ENCODE peak calls at places on chromosome 16, in five cellular contexts. One of them, this sample, is unnamed.

GRCh38 chr16:52603015-52603414 is 56.1 kb upstream of the TOX3 start:
- DNase-seq in NCI-H1930: no peak
- DNase-seq in CD8-positive, alpha-beta T cell: no peak
- DNase-seq in GM18507: no peak
- DNase-seq in fibroblast of mammary gland: no peak
- DNase-seq in this sample: no peak

GRCh38 chr16:86018487-86018886 is 119.5 kb downstream of the IRF8 start:
- DNase-seq in CD8-positive, alpha-beta T cell: no peak
- DNase-seq in GM18507: no peak
- DNase-seq in fibroblast of mammary gland: peak
- DNase-seq in NCI-H1930: no peak
- DNase-seq in this sample: no peak

GRCh38 chr16:59698341-59698979 is 964.3 kb upstream of the GOT2 start:
- DNase-seq in CD8-positive, alpha-beta T cell: no peak
- DNase-seq in fibroblast of mammary gland: peak
- DNase-seq in GM18507: no peak
- DNase-seq in NCI-H1930: no peak
- DNase-seq in this sample: no peak

GRCh38 chr16:69217433-69217832 is 30.5 kb downstream of the SNTB2 start:
- DNase-seq in NCI-H1930: no peak
- DNase-seq in fibroblast of mammary gland: peak
- DNase-seq in GM18507: no peak
- DNase-seq in CD8-positive, alpha-beta T cell: no peak
- DNase-seq in this sample: no peak

GRCh38 chr16:69166221-69166833 is 20.6 kb upstream of the SNTB2 start:
- DNase-seq in NCI-H1930: no peak
- DNase-seq in CD8-positive, alpha-beta T cell: no peak
- DNase-seq in GM18507: no peak
- DNase-seq in fibroblast of mammary gland: peak
- DNase-seq in this sample: no peak

GRCh38 chr16:17301593-17302135 is 169.1 kb downstream of the XYLT1 start:
- DNase-seq in CD8-positive, alpha-beta T cell: no peak
- DNase-seq in GM18507: peak
- DNase-seq in fibroblast of mammary gland: no peak
- DNase-seq in NCI-H1930: no peak
- DNase-seq in this sample: peak

GRCh38 chr16:79509221-79509631 is 91.3 kb downstream of the MAF start:
- DNase-seq in CD8-positive, alpha-beta T cell: no peak
- DNase-seq in NCI-H1930: no peak
- DNase-seq in GM18507: no peak
- DNase-seq in fibroblast of mammary gland: no peak
- DNase-seq in this sample: no peak

GRCh38 chr16:51035110-51035498 is 116.0 kb downstream of the SALL1 start:
- DNase-seq in fibroblast of mammary gland: peak
- DNase-seq in CD8-positive, alpha-beta T cell: no peak
- DNase-seq in NCI-H1930: no peak
- DNase-seq in GM18507: no peak
- DNase-seq in this sample: no peak

GRCh38 chr16:9048302-9048700 is 43.1 kb upstream of the HAPSTR1 start:
- DNase-seq in fibroblast of mammary gland: peak
- DNase-seq in NCI-H1930: no peak
- DNase-seq in CD8-positive, alpha-beta T cell: no peak
- DNase-seq in GM18507: no peak
- DNase-seq in this sample: no peak

GRCh38 chr16:85984947-85985451 is 86.0 kb downstream of the IRF8 start:
- DNase-seq in fibroblast of mammary gland: no peak
- DNase-seq in CD8-positive, alpha-beta T cell: no peak
- DNase-seq in NCI-H1930: no peak
- DNase-seq in GM18507: no peak
- DNase-seq in this sample: no peak

GRCh38 chr16:35510701-35511100 is 2051.3 kb downstream of the TP53TG3F start:
- DNase-seq in fibroblast of mammary gland: no peak
- DNase-seq in GM18507: no peak
- DNase-seq in NCI-H1930: peak
- DNase-seq in CD8-positive, alpha-beta T cell: no peak
- DNase-seq in this sample: no peak

GRCh38 chr16:57970971-57971370 is at the start of gene CNGB1:
- DNase-seq in CD8-positive, alpha-beta T cell: no peak
- DNase-seq in GM18507: no peak
- DNase-seq in fibroblast of mammary gland: no peak
- DNase-seq in NCI-H1930: no peak
- DNase-seq in this sample: no peak

GRCh38 chr16:50300942-50301625 is 34.7 kb downstream of the ADCY7 start:
- DNase-seq in NCI-H1930: no peak
- DNase-seq in CD8-positive, alpha-beta T cell: no peak
- DNase-seq in GM18507: no peak
- DNase-seq in fibroblast of mammary gland: peak
- DNase-seq in this sample: peak

GRCh38 chr16:29912087-29912486 is 11.8 kb downstream of the ASPHD1 start:
- DNase-seq in fibroblast of mammary gland: no peak
- DNase-seq in CD8-positive, alpha-beta T cell: no peak
- DNase-seq in NCI-H1930: no peak
- DNase-seq in GM18507: no peak
- DNase-seq in this sample: no peak

GRCh38 chr16:6020162-6020980 is 922.8 kb upstream of the EEF2KMT start:
- DNase-seq in fibroblast of mammary gland: no peak
- DNase-seq in CD8-positive, alpha-beta T cell: no peak
- DNase-seq in GM18507: no peak
- DNase-seq in NCI-H1930: no peak
- DNase-seq in this sample: no peak

GRCh38 chr16:47873434-47873833 is 282.4 kb downstream of the ABCC12 start:
- DNase-seq in GM18507: no peak
- DNase-seq in NCI-H1930: no peak
- DNase-seq in CD8-positive, alpha-beta T cell: no peak
- DNase-seq in fibroblast of mammary gland: peak
- DNase-seq in this sample: no peak

GRCh38 chr16:89449726-89450335 is 40.5 kb downstream of the ANKRD11 start:
- DNase-seq in GM18507: no peak
- DNase-seq in NCI-H1930: no peak
- DNase-seq in fibroblast of mammary gland: peak
- DNase-seq in CD8-positive, alpha-beta T cell: no peak
- DNase-seq in this sample: no peak

GRCh38 chr16:49096191-49096945 is 185.3 kb downstream of the CBLN1 start:
- DNase-seq in NCI-H1930: no peak
- DNase-seq in GM18507: no peak
- DNase-seq in CD8-positive, alpha-beta T cell: no peak
- DNase-seq in fibroblast of mammary gland: no peak
- DNase-seq in this sample: no peak

GRCh38 chr16:48613061-48613957 is 3.3 kb upstream of the N4BP1 start:
- DNase-seq in CD8-positive, alpha-beta T cell: peak
- DNase-seq in NCI-H1930: no peak
- DNase-seq in GM18507: no peak
- DNase-seq in fibroblast of mammary gland: no peak
- DNase-seq in this sample: no peak

GRCh38 chr16:20740007-20740883 is 1.4 kb downstream of the THUMPD1 start:
- DNase-seq in CD8-positive, alpha-beta T cell: no peak
- DNase-seq in NCI-H1930: no peak
- DNase-seq in GM18507: no peak
- DNase-seq in fibroblast of mammary gland: peak
- DNase-seq in this sample: no peak

GRCh38 chr16:9169094-9169493 is 77.7 kb downstream of the HAPSTR1 start:
- DNase-seq in fibroblast of mammary gland: no peak
- DNase-seq in CD8-positive, alpha-beta T cell: no peak
- DNase-seq in GM18507: no peak
- DNase-seq in NCI-H1930: no peak
- DNase-seq in this sample: no peak

GRCh38 chr16:2966803-2967184 is 2.4 kb upstream of the PAQR4 start:
- DNase-seq in NCI-H1930: no peak
- DNase-seq in GM18507: no peak
- DNase-seq in CD8-positive, alpha-beta T cell: no peak
- DNase-seq in fibroblast of mammary gland: no peak
- DNase-seq in this sample: no peak

GRCh38 chr16:12646490-12647274 is 157.0 kb downstream of the CPPED1 start:
- DNase-seq in NCI-H1930: no peak
- DNase-seq in CD8-positive, alpha-beta T cell: no peak
- DNase-seq in fibroblast of mammary gland: peak
- DNase-seq in GM18507: no peak
- DNase-seq in this sample: no peak

GRCh38 chr16:48194828-48195566 is 39.2 kb upstream of the ABCC12 start:
- DNase-seq in GM18507: no peak
- DNase-seq in NCI-H1930: no peak
- DNase-seq in fibroblast of mammary gland: peak
- DNase-seq in CD8-positive, alpha-beta T cell: no peak
- DNase-seq in this sample: no peak

GRCh38 chr16:86013867-86014266 is 114.9 kb downstream of the IRF8 start:
- DNase-seq in NCI-H1930: no peak
- DNase-seq in GM18507: no peak
- DNase-seq in fibroblast of mammary gland: no peak
- DNase-seq in CD8-positive, alpha-beta T cell: no peak
- DNase-seq in this sample: no peak

GRCh38 chr16:29232811-29233704 is 173.5 kb downstream of the NPIPB11 start:
- DNase-seq in CD8-positive, alpha-beta T cell: no peak
- DNase-seq in NCI-H1930: no peak
- DNase-seq in GM18507: no peak
- DNase-seq in fibroblast of mammary gland: no peak
- DNase-seq in this sample: no peak

GRCh38 chr16:85625053-85625452 is 11.9 kb downstream of the GSE1 start:
- DNase-seq in CD8-positive, alpha-beta T cell: no peak
- DNase-seq in fibroblast of mammary gland: no peak
- DNase-seq in NCI-H1930: no peak
- DNase-seq in GM18507: no peak
- DNase-seq in this sample: no peak

GRCh38 chr16:27703545-27703944 is 153.6 kb downstream of the KATNIP start:
- DNase-seq in GM18507: no peak
- DNase-seq in fibroblast of mammary gland: no peak
- DNase-seq in NCI-H1930: no peak
- DNase-seq in CD8-positive, alpha-beta T cell: no peak
- DNase-seq in this sample: no peak

GRCh38 chr16:8481810-8482209 is 108.5 kb downstream of the TMEM114 start:
- DNase-seq in fibroblast of mammary gland: no peak
- DNase-seq in GM18507: no peak
- DNase-seq in NCI-H1930: no peak
- DNase-seq in CD8-positive, alpha-beta T cell: no peak
- DNase-seq in this sample: no peak

GRCh38 chr16:11572301-11572995 is 14.3 kb downstream of the LITAF start:
- DNase-seq in NCI-H1930: no peak
- DNase-seq in CD8-positive, alpha-beta T cell: peak
- DNase-seq in GM18507: no peak
- DNase-seq in fibroblast of mammary gland: no peak
- DNase-seq in this sample: no peak

GRCh38 chr16:2610781-2611498 is 71.4 kb upstream of the KCTD5 start:
- DNase-seq in CD8-positive, alpha-beta T cell: no peak
- DNase-seq in GM18507: no peak
- DNase-seq in NCI-H1930: no peak
- DNase-seq in fibroblast of mammary gland: no peak
- DNase-seq in this sample: no peak

GRCh38 chr16:4273858-4274291 is 1.1 kb upstream of the TFAP4 start:
- DNase-seq in CD8-positive, alpha-beta T cell: peak
- DNase-seq in fibroblast of mammary gland: peak
- DNase-seq in GM18507: no peak
- DNase-seq in NCI-H1930: peak
- DNase-seq in this sample: peak

GRCh38 chr16:3774156-3774767 is 56.9 kb upstream of the TRAP1 start:
- DNase-seq in NCI-H1930: no peak
- DNase-seq in GM18507: no peak
- DNase-seq in fibroblast of mammary gland: peak
- DNase-seq in CD8-positive, alpha-beta T cell: no peak
- DNase-seq in this sample: no peak

GRCh38 chr16:67672739-67673662 is 6.4 kb downstream of the C16orf86 start:
- DNase-seq in fibroblast of mammary gland: peak
- DNase-seq in GM18507: peak
- DNase-seq in NCI-H1930: no peak
- DNase-seq in CD8-positive, alpha-beta T cell: no peak
- DNase-seq in this sample: peak

GRCh38 chr16:77332792-77333191 is 102.0 kb downstream of the ADAMTS18 start:
- DNase-seq in CD8-positive, alpha-beta T cell: no peak
- DNase-seq in GM18507: no peak
- DNase-seq in fibroblast of mammary gland: peak
- DNase-seq in NCI-H1930: no peak
- DNase-seq in this sample: no peak

GRCh38 chr16:86511317-86512161 is 1.2 kb downstream of the FOXF1 start:
- DNase-seq in GM18507: no peak
- DNase-seq in CD8-positive, alpha-beta T cell: no peak
- DNase-seq in fibroblast of mammary gland: no peak
- DNase-seq in NCI-H1930: no peak
- DNase-seq in this sample: no peak

GRCh38 chr16:54987081-54987480 is 56.4 kb downstream of the IRX5 start:
- DNase-seq in CD8-positive, alpha-beta T cell: no peak
- DNase-seq in fibroblast of mammary gland: no peak
- DNase-seq in GM18507: no peak
- DNase-seq in NCI-H1930: no peak
- DNase-seq in this sample: no peak

GRCh38 chr16:68508641-68509240 is 30.4 kb upstream of the ZFP90 start:
- DNase-seq in GM18507: no peak
- DNase-seq in fibroblast of mammary gland: no peak
- DNase-seq in CD8-positive, alpha-beta T cell: no peak
- DNase-seq in NCI-H1930: no peak
- DNase-seq in this sample: no peak

GRCh38 chr16:68077866-68078725 is 7.1 kb upstream of the NFATC3 start:
- DNase-seq in fibroblast of mammary gland: no peak
- DNase-seq in GM18507: no peak
- DNase-seq in CD8-positive, alpha-beta T cell: no peak
- DNase-seq in NCI-H1930: no peak
- DNase-seq in this sample: no peak